ENCODE peak calls at places on chromosomes 3 and 15, in ten cellular contexts. M is CD4-positive, alpha-beta memory T cell; B is NCI-H524 treated with DMSO at 0.1 percent for 48 hours; E is stimulated activated CD4-positive, alpha-beta T cell treated with anti-CD3 and anti-CD28 coated beads, Interleukin-1b, Interleukin-23, amount 100 ng/mL, for 4 hours; F is iPS-NIHi11; G is kidney glomerular epithelial cell; O is testis; K is neural progenitor cell; N is T-helper 2 cell; D is ACHN. L is an unnamed sample.

GRCh38 chr3:53243165-53243564 is 12.7 kb downstream of the TKT start:
- DNase-seq in M (no peak), B (no peak), E (no peak), F (peak; percentile 60), G (no peak), O (peak; percentile 25), K (no peak), N (no peak), D (no peak), L (peak; percentile 72)

GRCh38 chr3:51970606-51971300 is 3.1 kb downstream of the ABHD14B start:
- DNase-seq in M (no peak), B (no peak), E (no peak), F (no peak), G (no peak), O (no peak), K (no peak), N (no peak), D (no peak), L (no peak)

GRCh38 chr3:178352300-178353021 is 183.8 kb upstream of the KCNMB2 start:
- DNase-seq in M (no peak), B (no peak), E (no peak), F (peak; percentile 36), G (peak; percentile 81), O (no peak), K (peak; percentile 34), N (no peak), D (peak; percentile 88), L (peak; percentile 69)

GRCh38 chr15:35496585-35496984 is 49.4 kb downstream of the DPH6 start:
- DNase-seq in M (no peak), B (no peak), E (no peak), F (no peak), G (no peak), O (no peak), K (no peak), N (peak; percentile 4), D (no peak), L (peak; percentile 14)

GRCh38 chr3:138367912-138368311 is 19.5 kb downstream of the MRAS start:
- DNase-seq in M (no peak), B (no peak), E (no peak), F (no peak), G (no peak), O (peak; percentile 59), K (peak; percentile 21), N (no peak), D (no peak), L (peak; percentile 80)

GRCh38 chr3:80010021-80010420 is 242.2 kb upstream of the ROBO1 start:
- DNase-seq in M (no peak), B (no peak), E (no peak), F (no peak), G (no peak), O (no peak), K (no peak), N (no peak), D (no peak), L (no peak)

GRCh38 chr15:88707766-88708165 is 69.0 kb downstream of the ISG20 start:
- DNase-seq in M (no peak), B (no peak), E (no peak), F (no peak), G (no peak), O (no peak), K (no peak), N (no peak), D (no peak), L (no peak)

GRCh38 chr3:87320748-87321634 is 44.6 kb upstream of the POU1F1 start:
- DNase-seq in M (no peak), B (no peak), E (no peak), F (no peak), G (no peak), O (no peak), K (no peak), N (no peak), D (no peak), L (no peak)

GRCh38 chr3:144362126-144362525 is 390.5 kb downstream of the DIPK2A start:
- DNase-seq in M (no peak), B (no peak), E (no peak), F (no peak), G (peak; percentile 17), O (no peak), K (no peak), N (no peak), D (no peak), L (no peak)

GRCh38 chr15:75456710-75457109 is 5.2 kb upstream of the SIN3A start:
- DNase-seq in M (no peak), B (no peak), E (no peak), F (no peak), G (no peak), O (no peak), K (no peak), N (no peak), D (no peak), L (no peak)

GRCh38 chr3:38397320-38397719 is 50.7 kb downstream of the XYLB start:
- DNase-seq in M (no peak), B (no peak), E (no peak), F (peak; percentile 89), G (peak; percentile 0), O (peak; percentile 31), K (peak; percentile 86), N (peak; percentile 29), D (peak; percentile 33), L (peak; percentile 50)

GRCh38 chr15:100330629-100331215 is 11.1 kb downstream of the ADAMTS17 start:
- DNase-seq in M (peak; percentile 69), B (no peak), E (no peak), F (no peak), G (no peak), O (no peak), K (no peak), N (peak; percentile 85), D (no peak), L (no peak)

L was measured in GM03348.